ENCODE peak calls at places on chromosomes 13 and 19, in eight cellular contexts. M is K562, F is GM12878, K is Panc1, A is HepG2, Z is upper lobe of left lung, I is HCT116, E is GM23338. B is an unnamed sample.

GRCh38 chr19:4972509-4973230 is 3.8 kb downstream of the KDM4B start:
- ATAC-seq in M (no peak), F (no peak), K (no peak), A (peak; percentile 5), Z (no peak), I (no peak), E (no peak), B (no peak)

GRCh38 chr19:53906211-53907192 is 2.6 kb upstream of the CACNG7 start:
- ATAC-seq in M (peak; percentile 74), F (no peak), K (peak; percentile 47), A (peak; percentile 69), Z (peak; percentile 72), I (peak; percentile 82), E (peak; percentile 26), B (no peak)

GRCh38 chr13:31214379-31214778 is 14.6 kb downstream of the B3GLCT start:
- ATAC-seq in M (no peak), F (no peak), K (no peak), A (no peak), Z (no peak), I (no peak), E (no peak), B (no peak)

GRCh38 chr13:46303743-46304385 is 83.2 kb downstream of the RUBCNL start:
- ATAC-seq in M (no peak), F (peak; percentile 42), K (no peak), A (no peak), Z (peak; percentile 48), I (no peak), E (no peak), B (no peak)

GRCh38 chr19:18895038-18895827 is 725 bp downstream of the CERS1 start:
- ATAC-seq in M (peak; percentile 81), F (peak; percentile 50), K (peak; percentile 86), A (peak; percentile 91), Z (peak; percentile 22), I (peak; percentile 87), E (peak; percentile 75), B (peak; percentile 26)

GRCh38 chr19:5804516-5805464 is at the start of gene NRTN:
- ATAC-seq in M (peak; percentile 62), F (peak; percentile 44), K (peak; percentile 55), A (peak; percentile 19), Z (peak; percentile 53), I (peak; percentile 57), E (peak; percentile 25), B (peak; percentile 48)

GRCh38 chr19:18659281-18660050 is 22.6 kb downstream of the KLHL26 start:
- ATAC-seq in M (peak; percentile 18), F (peak; percentile 62), K (no peak), A (no peak), Z (peak; percentile 72), I (peak; percentile 10), E (no peak), B (peak; percentile 28)

GRCh38 chr19:38452430-38453366 is 19.2 kb downstream of the RYR1 start:
- ATAC-seq in M (peak; percentile 99), F (peak; percentile 57), K (peak; percentile 49), A (no peak), Z (no peak), I (peak; percentile 95), E (peak; percentile 93), B (peak; percentile 13)

GRCh38 chr19:51025809-51026553 is 435 bp downstream of the KLK11 start:
- ATAC-seq in M (no peak), F (no peak), K (no peak), A (no peak), Z (no peak), I (no peak), E (no peak), B (no peak)

GRCh38 chr13:113938246-113938645 is 35.6 kb downstream of the C13orf46 start:
- ATAC-seq in M (no peak), F (no peak), K (peak; percentile 15), A (no peak), Z (no peak), I (no peak), E (no peak), B (no peak)

GRCh38 chr13:48233886-48234488 is 981 bp downstream of the ITM2B start:
- ATAC-seq in M (peak; percentile 5), F (peak; percentile 29), K (no peak), A (no peak), Z (peak; percentile 4), I (no peak), E (peak; percentile 7), B (no peak)

GRCh38 chr19:869245-870177 is 10.0 kb downstream of the CFD start:
- ATAC-seq in M (no peak), F (no peak), K (no peak), A (no peak), Z (peak; percentile 73), I (peak; percentile 40), E (no peak), B (peak; percentile 87)

GRCh38 chr13:94607939-94608338 is 6.3 kb downstream of the GPR180 start:
- ATAC-seq in M (no peak), F (peak; percentile 23), K (no peak), A (no peak), Z (no peak), I (no peak), E (no peak), B (no peak)

GRCh38 chr13:66689037-66689619 is 541.0 kb downstream of the PCDH9 start:
- ATAC-seq in M (no peak), F (peak; percentile 44), K (no peak), A (no peak), Z (no peak), I (peak; percentile 49), E (no peak), B (no peak)

GRCh38 chr13:53612200-53612599 is 583.6 kb downstream of the OLFM4 start:
- ATAC-seq in M (no peak), F (peak; percentile 86), K (no peak), A (no peak), Z (no peak), I (no peak), E (no peak), B (no peak)

GRCh38 chr19:11612816-11613511 is 15.7 kb downstream of the ZNF627 start:
- ATAC-seq in M (no peak), F (no peak), K (no peak), A (peak; percentile 45), Z (no peak), I (no peak), E (peak; percentile 54), B (no peak)

GRCh38 chr13:48938308-48938943 is 37.3 kb upstream of the FNDC3A start:
- ATAC-seq in M (peak; percentile 72), F (no peak), K (no peak), A (no peak), Z (no peak), I (no peak), E (no peak), B (no peak)

DNA sequence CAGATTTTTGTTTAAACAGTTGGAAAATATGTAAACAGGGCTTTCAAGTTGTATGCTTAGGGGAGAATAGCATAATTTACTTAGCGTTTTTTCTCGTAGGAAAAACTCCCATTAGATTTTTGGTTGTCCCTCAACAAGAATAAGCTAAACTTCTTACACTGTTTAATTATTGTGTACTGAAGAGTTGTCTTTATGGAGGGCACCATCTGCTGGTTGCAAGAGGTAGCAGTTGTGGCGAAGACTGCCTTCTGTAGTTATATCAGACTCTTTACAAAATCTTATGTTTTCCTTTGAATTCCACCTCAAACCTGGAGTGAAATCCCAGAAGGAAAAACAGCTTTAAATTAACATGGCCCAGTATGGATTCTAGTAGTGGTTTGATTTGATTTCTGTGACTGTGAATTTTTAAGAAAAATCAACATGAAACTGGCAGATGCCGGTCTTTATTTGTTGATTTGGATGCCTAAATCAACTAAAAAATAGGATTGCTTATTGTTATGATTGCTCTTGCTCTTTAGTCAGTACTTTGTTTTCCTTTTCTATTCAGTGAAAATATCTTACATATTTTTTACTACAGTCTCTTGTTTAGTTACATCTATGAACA is 53.4 kb downstream of the PDS5B start:
- ATAC-seq in M (peak; percentile 93), F (peak; percentile 91), K (peak; percentile 84), A (peak; percentile 78), Z (peak; percentile 93), I (peak; percentile 79), E (peak; percentile 75), B (peak; percentile 77)
- H3K4me3 ChIP-seq in M (no peak overlapping the region), F (no peak overlapping the region), K (no peak overlapping the region), A (no peak overlapping the region), Z (no peak overlapping the region), I (no peak overlapping the region), E (no peak overlapping the region), B (no peak overlapping the region)

GRCh38 chr19:12722566-12723382 is 958 bp downstream of the TNPO2 start:
- ATAC-seq in M (peak; percentile 83), F (peak; percentile 87), K (peak; percentile 83), A (peak; percentile 75), Z (peak; percentile 96), I (peak; percentile 83), E (peak; percentile 70), B (peak; percentile 94)
- TF ChIP-seq POLR2AphosphoS5 in M (peak; percentile 77), F (no peak), K (peak; percentile 89), A (no peak), Z (peak; percentile 73), I (peak; percentile 65), E (peak; percentile 83), B (peak; percentile 80)

GRCh38 chr13:97702614-97703013 is 250.9 kb upstream of the IPO5 start:
- ATAC-seq in M (no peak), F (no peak), K (no peak), A (no peak), Z (no peak), I (no peak), E (no peak), B (no peak)
- H3K4me3 ChIP-seq in M (no peak overlapping the region), F (no peak overlapping the region), K (no peak overlapping the region), A (no peak overlapping the region), Z (no peak overlapping the region), I (no peak overlapping the region), E (no peak overlapping the region), B (no peak overlapping the region)

GRCh38 chr13:110641055-110642015 is 26.0 kb downstream of the NAXD start:
- ATAC-seq in M (no peak), F (no peak), K (no peak), A (no peak), Z (no peak), I (no peak), E (no peak), B (no peak)

GRCh38 chr13:110640591-110641029 is 25.3 kb downstream of the NAXD start:
- ATAC-seq in M (no peak), F (no peak), K (no peak), A (no peak), Z (no peak), I (no peak), E (no peak), B (peak; percentile 35)

GRCh38 chr13:110643768-110644421 is 28.6 kb downstream of the NAXD start:
- ATAC-seq in M (no peak), F (no peak), K (no peak), A (no peak), Z (no peak), I (no peak), E (no peak), B (no peak)

GRCh38 chr13:110643324-110643723 is 28.0 kb downstream of the NAXD start:
- ATAC-seq in M (no peak), F (no peak), K (no peak), A (no peak), Z (no peak), I (no peak), E (no peak), B (no peak)

GRCh38 chr13:110642291-110642981 is 27.1 kb downstream of the NAXD start:
- ATAC-seq in M (no peak), F (no peak), K (no peak), A (no peak), Z (no peak), I (no peak), E (no peak), B (no peak)
- TF ChIP-seq POLR2AphosphoS5 in M (no peak), F (no peak), K (no peak), A (no peak), Z (no peak), I (no peak), E (no peak), B (no peak)